ENCODE peak calls at places on chromosomes 12 and 14, in six cellular contexts. One of them, this sample, is unnamed.

GRCh38 chr14:51004352-51004800 is 60.1 kb upstream of the PYGL start:
- DNase-seq in sigmoid colon: peak; percentile 76
- DNase-seq in choroid plexus epithelial cell: no peak
- DNase-seq in astrocyte: no peak
- DNase-seq in CD4-positive, alpha-beta T cell: no peak
- DNase-seq in glutamatergic neuron: no peak
- DNase-seq in this sample: no peak

GRCh38 chr14:90530523-90530922 is 133.7 kb downstream of the CALM1 start:
- DNase-seq in choroid plexus epithelial cell: no peak
- DNase-seq in astrocyte: no peak
- DNase-seq in CD4-positive, alpha-beta T cell: no peak
- DNase-seq in sigmoid colon: no peak
- DNase-seq in glutamatergic neuron: no peak
- DNase-seq in this sample: no peak

GRCh38 chr12:29921307-29921706 is 137.6 kb upstream of the TMTC1 start:
- DNase-seq in glutamatergic neuron: no peak
- DNase-seq in sigmoid colon: no peak
- DNase-seq in astrocyte: peak; percentile 48
- DNase-seq in CD4-positive, alpha-beta T cell: no peak
- DNase-seq in choroid plexus epithelial cell: peak; percentile 35
- DNase-seq in this sample: no peak

GRCh38 chr12:91123236-91123635 is 11.9 kb upstream of the LUM start:
- DNase-seq in astrocyte: no peak
- DNase-seq in glutamatergic neuron: no peak
- DNase-seq in sigmoid colon: no peak
- DNase-seq in CD4-positive, alpha-beta T cell: no peak
- DNase-seq in choroid plexus epithelial cell: no peak
- DNase-seq in this sample: no peak

GRCh38 chr12:108532061-108532848 is 17.2 kb downstream of the FICD start:
- DNase-seq in sigmoid colon: no peak
- DNase-seq in astrocyte: no peak
- DNase-seq in choroid plexus epithelial cell: peak; percentile 78
- DNase-seq in glutamatergic neuron: no peak
- DNase-seq in CD4-positive, alpha-beta T cell: no peak
- DNase-seq in this sample: no peak

GRCh38 chr14:30270200-30271161 is 288.5 kb upstream of the G2E3 start:
- DNase-seq in CD4-positive, alpha-beta T cell: peak; percentile 37
- DNase-seq in glutamatergic neuron: peak; percentile 91
- DNase-seq in sigmoid colon: peak; percentile 87
- DNase-seq in astrocyte: peak; percentile 57
- DNase-seq in choroid plexus epithelial cell: peak; percentile 92
- DNase-seq in this sample: peak; percentile 55

GRCh38 chr14:57182760-57183503 is 85.8 kb downstream of the EXOC5 start:
- DNase-seq in astrocyte: no peak
- DNase-seq in sigmoid colon: no peak
- DNase-seq in glutamatergic neuron: peak; percentile 41
- DNase-seq in choroid plexus epithelial cell: peak; percentile 39
- DNase-seq in CD4-positive, alpha-beta T cell: no peak
- DNase-seq in this sample: no peak

GRCh38 chr14:48331421-48331820 is 656.0 kb upstream of the MDGA2 start:
- DNase-seq in sigmoid colon: no peak
- DNase-seq in CD4-positive, alpha-beta T cell: no peak
- DNase-seq in glutamatergic neuron: no peak
- DNase-seq in astrocyte: peak; percentile 16
- DNase-seq in choroid plexus epithelial cell: no peak
- DNase-seq in this sample: no peak

GRCh38 chr12:49683604-49684309 is 23.4 kb downstream of the FMNL3 start:
- DNase-seq in choroid plexus epithelial cell: no peak
- DNase-seq in sigmoid colon: no peak
- DNase-seq in CD4-positive, alpha-beta T cell: no peak
- DNase-seq in glutamatergic neuron: no peak
- DNase-seq in astrocyte: no peak
- DNase-seq in this sample: no peak

GRCh38 chr12:32223941-32224340 is 117.3 kb downstream of the BICD1 start:
- DNase-seq in glutamatergic neuron: no peak
- DNase-seq in sigmoid colon: no peak
- DNase-seq in CD4-positive, alpha-beta T cell: no peak
- DNase-seq in astrocyte: peak; percentile 61
- DNase-seq in choroid plexus epithelial cell: no peak
- DNase-seq in this sample: no peak

GRCh38 chr12:32115404-32116104 is 8.9 kb downstream of the BICD1 start:
- DNase-seq in CD4-positive, alpha-beta T cell: no peak
- DNase-seq in glutamatergic neuron: no peak
- DNase-seq in astrocyte: peak; percentile 99
- DNase-seq in choroid plexus epithelial cell: peak; percentile 100
- DNase-seq in sigmoid colon: peak; percentile 96
- DNase-seq in this sample: peak; percentile 56

GRCh38 chr14:60257862-60258261 is 8.8 kb downstream of the PPM1A start:
- DNase-seq in glutamatergic neuron: no peak
- DNase-seq in astrocyte: no peak
- DNase-seq in sigmoid colon: no peak
- DNase-seq in CD4-positive, alpha-beta T cell: no peak
- DNase-seq in choroid plexus epithelial cell: no peak
- DNase-seq in this sample: no peak

GRCh38 chr14:75981826-75982723 is at the start of gene TGFB3:
- DNase-seq in choroid plexus epithelial cell: peak; percentile 97
- DNase-seq in CD4-positive, alpha-beta T cell: peak; percentile 70
- DNase-seq in glutamatergic neuron: peak; percentile 89
- DNase-seq in sigmoid colon: peak; percentile 93
- DNase-seq in astrocyte: peak; percentile 95
- DNase-seq in this sample: peak; percentile 71

GRCh38 chr14:103008768-103009342 is 48.5 kb downstream of the CDC42BPB start:
- DNase-seq in glutamatergic neuron: no peak
- DNase-seq in CD4-positive, alpha-beta T cell: no peak
- DNase-seq in sigmoid colon: peak; percentile 36
- DNase-seq in astrocyte: peak; percentile 69
- DNase-seq in choroid plexus epithelial cell: peak; percentile 48
- DNase-seq in this sample: no peak

GRCh38 chr12:69338120-69338859 is 9.9 kb upstream of the LYZ start:
- DNase-seq in glutamatergic neuron: no peak
- DNase-seq in sigmoid colon: no peak
- DNase-seq in choroid plexus epithelial cell: no peak
- DNase-seq in astrocyte: no peak
- DNase-seq in CD4-positive, alpha-beta T cell: no peak
- DNase-seq in this sample: no peak

GRCh38 chr14:78401866-78402265 is 231.7 kb downstream of the NRXN3 start:
- DNase-seq in sigmoid colon: no peak
- DNase-seq in choroid plexus epithelial cell: peak; percentile 65
- DNase-seq in astrocyte: peak; percentile 22
- DNase-seq in glutamatergic neuron: no peak
- DNase-seq in CD4-positive, alpha-beta T cell: no peak
- DNase-seq in this sample: no peak

GRCh38 chr14:95386536-95386935 is 66.8 kb upstream of the CLMN start:
- DNase-seq in choroid plexus epithelial cell: no peak
- DNase-seq in astrocyte: no peak
- DNase-seq in CD4-positive, alpha-beta T cell: no peak
- DNase-seq in glutamatergic neuron: no peak
- DNase-seq in sigmoid colon: no peak
- DNase-seq in this sample: no peak

GRCh38 chr14:61489932-61490331 is 168.6 kb downstream of the PRKCH start:
- DNase-seq in sigmoid colon: peak; percentile 74
- DNase-seq in choroid plexus epithelial cell: no peak
- DNase-seq in glutamatergic neuron: no peak
- DNase-seq in astrocyte: no peak
- DNase-seq in CD4-positive, alpha-beta T cell: no peak
- DNase-seq in this sample: peak; percentile 96

GRCh38 chr14:104577457-104578301 is 1.9 kb upstream of the C14orf180 start:
- DNase-seq in glutamatergic neuron: no peak
- DNase-seq in choroid plexus epithelial cell: no peak
- DNase-seq in sigmoid colon: no peak
- DNase-seq in astrocyte: no peak
- DNase-seq in CD4-positive, alpha-beta T cell: no peak
- DNase-seq in this sample: no peak

GRCh38 chr12:132886529-132887477 is 602 bp downstream of the CHFR start:
- DNase-seq in CD4-positive, alpha-beta T cell: no peak
- DNase-seq in astrocyte: no peak
- DNase-seq in choroid plexus epithelial cell: peak; percentile 14
- DNase-seq in glutamatergic neuron: no peak
- DNase-seq in sigmoid colon: peak; percentile 70
- DNase-seq in this sample: no peak

GRCh38 chr12:13254311-13254710 is 57.8 kb downstream of the EMP1 start:
- DNase-seq in glutamatergic neuron: no peak
- DNase-seq in choroid plexus epithelial cell: no peak
- DNase-seq in CD4-positive, alpha-beta T cell: no peak
- DNase-seq in sigmoid colon: no peak
- DNase-seq in astrocyte: no peak
- DNase-seq in this sample: no peak

GRCh38 chr12:104499668-104500328 is 43.0 kb downstream of the CHST11 start:
- DNase-seq in sigmoid colon: no peak
- DNase-seq in choroid plexus epithelial cell: no peak
- DNase-seq in CD4-positive, alpha-beta T cell: no peak
- DNase-seq in astrocyte: no peak
- DNase-seq in glutamatergic neuron: no peak
- DNase-seq in this sample: no peak

GRCh38 chr12:66708704-66709443 is 30.0 kb upstream of the GRIP1 start:
- DNase-seq in sigmoid colon: no peak
- DNase-seq in CD4-positive, alpha-beta T cell: no peak
- DNase-seq in choroid plexus epithelial cell: peak; percentile 38
- DNase-seq in astrocyte: no peak
- DNase-seq in glutamatergic neuron: no peak
- DNase-seq in this sample: no peak

GRCh38 chr12:6278439-6279255 is 31.8 kb upstream of the PLEKHG6 start:
- DNase-seq in astrocyte: peak; percentile 48
- DNase-seq in CD4-positive, alpha-beta T cell: peak; percentile 82
- DNase-seq in glutamatergic neuron: peak; percentile 87
- DNase-seq in sigmoid colon: peak; percentile 92
- DNase-seq in choroid plexus epithelial cell: peak; percentile 74
- DNase-seq in this sample: peak; percentile 85

GRCh38 chr12:121011820-121012219 is 4.5 kb downstream of the C12orf43 start:
- DNase-seq in CD4-positive, alpha-beta T cell: no peak
- DNase-seq in sigmoid colon: no peak
- DNase-seq in glutamatergic neuron: no peak
- DNase-seq in choroid plexus epithelial cell: no peak
- DNase-seq in astrocyte: no peak
- DNase-seq in this sample: no peak

GRCh38 chr12:121008347-121009098 is 7.8 kb downstream of the C12orf43 start:
- DNase-seq in choroid plexus epithelial cell: no peak
- DNase-seq in CD4-positive, alpha-beta T cell: no peak
- DNase-seq in sigmoid colon: no peak
- DNase-seq in glutamatergic neuron: no peak
- DNase-seq in astrocyte: no peak
- DNase-seq in this sample: no peak

GRCh38 chr12:121010860-121011259 is 5.4 kb downstream of the C12orf43 start:
- DNase-seq in sigmoid colon: no peak
- DNase-seq in glutamatergic neuron: no peak
- DNase-seq in astrocyte: no peak
- DNase-seq in CD4-positive, alpha-beta T cell: no peak
- DNase-seq in choroid plexus epithelial cell: no peak
- DNase-seq in this sample: no peak

GRCh38 chr12:121013715-121014114 is 2.6 kb downstream of the C12orf43 start:
- DNase-seq in astrocyte: no peak
- DNase-seq in sigmoid colon: no peak
- DNase-seq in glutamatergic neuron: no peak
- DNase-seq in CD4-positive, alpha-beta T cell: no peak
- DNase-seq in choroid plexus epithelial cell: no peak
- DNase-seq in this sample: no peak

DNA sequence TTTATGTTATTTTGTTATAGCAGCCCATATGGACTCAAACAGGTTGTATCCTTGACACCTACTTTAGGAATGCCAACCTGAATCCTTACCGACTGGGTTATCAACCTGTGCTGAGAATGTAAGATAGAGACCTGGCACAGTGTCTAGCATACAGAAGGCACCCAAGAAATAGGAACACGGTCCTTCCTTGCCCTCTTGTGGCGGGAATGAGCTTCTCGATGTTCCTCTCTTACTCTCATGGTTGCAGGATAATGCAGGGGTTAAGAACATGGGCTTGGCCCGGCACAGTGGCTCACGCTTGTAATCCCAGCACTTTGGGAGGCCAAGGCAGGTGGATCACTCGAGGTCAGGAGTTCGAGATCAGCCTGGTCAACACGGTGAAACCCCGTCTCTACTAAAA is 6.5 kb downstream of the C12orf43 start:
- DNase-seq in CD4-positive, alpha-beta T cell: no peak
- DNase-seq in glutamatergic neuron: peak; percentile 47
- DNase-seq in astrocyte: peak; percentile 22
- DNase-seq in choroid plexus epithelial cell: peak; percentile 75
- DNase-seq in sigmoid colon: no peak
- DNase-seq in this sample: no peak
- TF ChIP-seq CTCF in CD4-positive, alpha-beta T cell: no peak
- TF ChIP-seq CTCF in glutamatergic neuron: peak; percentile 23
- TF ChIP-seq CTCF in astrocyte: peak; percentile 53
- TF ChIP-seq CTCF in choroid plexus epithelial cell: peak; percentile 75
- TF ChIP-seq CTCF in sigmoid colon: peak; percentile 33
- TF ChIP-seq CTCF in this sample: no peak

GRCh38 chr14:92323916-92324818 is 1.2 kb downstream of the SLC24A4 start:
- DNase-seq in glutamatergic neuron: no peak
- DNase-seq in choroid plexus epithelial cell: no peak
- DNase-seq in CD4-positive, alpha-beta T cell: no peak
- DNase-seq in sigmoid colon: no peak
- DNase-seq in astrocyte: no peak
- DNase-seq in this sample: no peak
- TF ChIP-seq CTCF in glutamatergic neuron: no peak
- TF ChIP-seq CTCF in choroid plexus epithelial cell: no peak
- TF ChIP-seq CTCF in CD4-positive, alpha-beta T cell: no peak
- TF ChIP-seq CTCF in sigmoid colon: no peak
- TF ChIP-seq CTCF in astrocyte: no peak
- TF ChIP-seq CTCF in this sample: no peak

DNA sequence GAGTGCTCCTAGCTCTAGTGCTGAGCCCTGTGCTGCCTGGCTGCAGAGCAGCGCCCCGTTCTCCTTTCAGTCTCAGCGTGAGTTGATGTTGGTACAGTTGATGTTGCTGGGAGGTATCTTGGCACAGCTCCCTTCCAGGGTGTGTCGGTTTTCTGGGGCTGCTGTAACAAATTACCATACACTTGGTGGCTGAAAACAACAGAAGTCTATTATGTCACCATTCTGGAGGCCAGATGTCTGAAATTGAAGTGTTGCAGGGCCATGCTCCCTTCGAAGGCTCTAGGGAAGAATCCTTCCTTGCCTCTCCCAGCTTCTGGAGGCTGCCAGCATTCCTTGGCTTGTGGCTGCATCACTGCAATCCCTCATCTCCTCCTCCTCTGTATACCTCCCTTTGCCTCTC is 151.4 kb downstream of the TSPAN9 start:
- DNase-seq in glutamatergic neuron: no peak
- DNase-seq in CD4-positive, alpha-beta T cell: no peak
- DNase-seq in choroid plexus epithelial cell: no peak
- DNase-seq in astrocyte: no peak
- DNase-seq in sigmoid colon: no peak
- DNase-seq in this sample: no peak
- TF ChIP-seq CTCF in glutamatergic neuron: no peak
- TF ChIP-seq CTCF in CD4-positive, alpha-beta T cell: no peak
- TF ChIP-seq CTCF in choroid plexus epithelial cell: no peak
- TF ChIP-seq CTCF in astrocyte: no peak
- TF ChIP-seq CTCF in sigmoid colon: no peak
- TF ChIP-seq CTCF in this sample: no peak

GRCh38 chr14:100679707-100680438 is 46.8 kb upstream of the DLK1 start:
- DNase-seq in astrocyte: peak; percentile 86
- DNase-seq in glutamatergic neuron: no peak
- DNase-seq in CD4-positive, alpha-beta T cell: no peak
- DNase-seq in choroid plexus epithelial cell: peak; percentile 96
- DNase-seq in sigmoid colon: peak; percentile 86
- DNase-seq in this sample: no peak
- TF ChIP-seq CTCF in astrocyte: peak; percentile 11
- TF ChIP-seq CTCF in glutamatergic neuron: no peak
- TF ChIP-seq CTCF in CD4-positive, alpha-beta T cell: no peak
- TF ChIP-seq CTCF in choroid plexus epithelial cell: peak; percentile 56
- TF ChIP-seq CTCF in sigmoid colon: no peak
- TF ChIP-seq CTCF in this sample: no peak

GRCh38 chr14:69002069-69002468 is 23.0 kb upstream of the ACTN1 start:
- DNase-seq in glutamatergic neuron: no peak
- DNase-seq in sigmoid colon: no peak
- DNase-seq in CD4-positive, alpha-beta T cell: no peak
- DNase-seq in astrocyte: no peak
- DNase-seq in choroid plexus epithelial cell: peak; percentile 52
- DNase-seq in this sample: no peak
- TF ChIP-seq CTCF in glutamatergic neuron: no peak
- TF ChIP-seq CTCF in sigmoid colon: peak; percentile 13
- TF ChIP-seq CTCF in CD4-positive, alpha-beta T cell: no peak
- TF ChIP-seq CTCF in astrocyte: no peak
- TF ChIP-seq CTCF in choroid plexus epithelial cell: peak; percentile 39
- TF ChIP-seq CTCF in this sample: peak; percentile 26

This sample was measured in CD14-positive monocyte.